ENCODE peak calls at places on chromosome 11, in four cellular contexts. F is K562, Z is HCT116, O is HepG2. N is an unnamed sample.

GRCh38 chr11:6315811-6316425 is 4.4 kb downstream of the CAVIN3 start:
- DNase-seq in O (peak), Z (peak), F (peak), N (no peak)

GRCh38 chr11:93054279-93054678 is 84.8 kb downstream of the MTNR1B start:
- DNase-seq in O (no peak), F (no peak), Z (no peak), N (no peak)

GRCh38 chr11:27293500-27294417 is 69.3 kb downstream of the CCDC34 start:
- DNase-seq in O (peak), Z (no peak), F (no peak), N (no peak)

GRCh38 chr11:36427079-36427478 is 83.0 kb downstream of the TRAF6 start:
- DNase-seq in O (no peak), Z (no peak), F (no peak), N (no peak)

GRCh38 chr11:67628710-67629385 is 889 bp downstream of the NUDT8 start:
- DNase-seq in Z (no peak), F (no peak), O (no peak), N (no peak)

GRCh38 chr11:75338516-75339218 is 12.8 kb downstream of the ARRB1 start:
- DNase-seq in F (no peak), Z (no peak), O (no peak), N (no peak)

GRCh38 chr11:5703741-5704536 is 14.3 kb downstream of the TRIM22 start:
- DNase-seq in Z (no peak), F (no peak), O (no peak), N (no peak)

GRCh38 chr11:15826008-15826650 is 530.2 kb downstream of the SOX6 start:
- DNase-seq in F (no peak), Z (no peak), O (no peak), N (no peak)

GRCh38 chr11:44861829-44862545 is 88.7 kb downstream of the TP53I11 start:
- DNase-seq in F (peak), Z (peak), O (peak), N (peak)

GRCh38 chr11:35618497-35619029 is 303 bp downstream of the FJX1 start:
- DNase-seq in F (peak), Z (no peak), O (no peak), N (no peak)

GRCh38 chr11:110463153-110463552 is 33.4 kb downstream of the FDX1 start:
- DNase-seq in Z (no peak), O (no peak), F (peak), N (no peak)

GRCh38 chr11:26901162-26901561 is 92.8 kb upstream of the FIBIN start:
- DNase-seq in O (no peak), F (no peak), Z (no peak), N (no peak)

GRCh38 chr11:46410021-46410420 is 18.4 kb upstream of the CHRM4 start:
- DNase-seq in Z (no peak), F (no peak), O (no peak), N (no peak)

GRCh38 chr11:35200811-35201341 is 61.9 kb downstream of the CD44 start:
- DNase-seq in F (no peak), O (no peak), Z (no peak), N (no peak)

GRCh38 chr11:35006389-35007128 is 90.1 kb downstream of the PDHX start:
- DNase-seq in Z (no peak), F (no peak), O (no peak), N (no peak)

GRCh38 chr11:29628584-29628983 is 388.2 kb downstream of the KCNA4 start:
- DNase-seq in O (no peak), Z (no peak), F (no peak), N (no peak)

GRCh38 chr11:121040614-121041002 is 16.7 kb downstream of the TBCEL start:
- DNase-seq in F (no peak), O (no peak), Z (no peak), N (no peak)

GRCh38 chr11:81470446-81470845 is 1263.2 kb downstream of the FAM181B start:
- DNase-seq in F (no peak), O (no peak), Z (no peak), N (no peak)

GRCh38 chr11:15208570-15209222 is 94.0 kb downstream of the INSC start:
- DNase-seq in Z (peak), F (peak), O (peak), N (peak)

GRCh38 chr11:7703785-7704184 is 2.5 kb downstream of the OVCH2 start:
- DNase-seq in Z (no peak), F (no peak), O (no peak), N (no peak)

GRCh38 chr11:114168691-114169090 is 109.2 kb downstream of the ZBTB16 start:
- DNase-seq in F (no peak), O (no peak), Z (no peak), N (no peak)

GRCh38 chr11:117822522-117823033 is 2.0 kb downstream of the FXYD2 start:
- DNase-seq in F (no peak), O (no peak), Z (no peak), N (no peak)

GRCh38 chr11:117825538-117826359 is 1.2 kb upstream of the FXYD2 start:
- DNase-seq in O (no peak), Z (no peak), F (no peak), N (no peak)

GRCh38 chr11:117823294-117823940 is 1.1 kb downstream of the FXYD2 start:
- DNase-seq in Z (no peak), F (peak), O (no peak), N (no peak)

GRCh38 chr11:117824571-117825537 is at the start of gene FXYD2:
- DNase-seq in F (no peak), O (no peak), Z (no peak), N (no peak)

DNA sequence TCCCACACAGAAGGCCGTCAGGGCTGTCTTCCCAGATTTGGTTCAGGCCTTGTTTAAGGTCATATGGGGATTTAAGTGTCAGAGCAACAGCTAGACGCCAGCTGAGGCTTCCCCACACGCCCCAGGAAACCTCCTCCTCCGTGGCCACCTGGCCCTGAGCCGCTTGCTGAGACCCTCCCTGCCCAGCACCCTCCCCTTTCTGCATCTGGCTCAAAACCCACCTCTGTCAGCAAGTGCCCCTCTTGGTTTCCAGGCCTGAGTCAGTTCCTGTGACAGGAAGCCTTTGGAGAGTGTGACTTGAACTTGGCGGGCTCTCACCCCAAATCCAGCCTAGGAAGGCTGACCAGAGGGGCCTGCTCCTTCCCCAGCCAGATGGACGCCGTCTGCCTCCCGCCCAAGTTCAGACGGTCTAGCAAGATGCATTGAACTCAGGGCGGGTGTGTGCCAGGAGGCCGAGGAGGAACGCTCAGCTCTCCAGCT is 563 bp downstream of the FXYD2 start:
- DNase-seq in O (no peak), F (no peak), Z (no peak), N (no peak)
- TF ChIP-seq SIN3A in O (no peak), F (no peak), Z (no peak), N (no peak)

GRCh38 chr11:73240190-73240781 is 22.2 kb downstream of the P2RY2 start:
- DNase-seq in O (no peak), Z (no peak), F (no peak), N (no peak)
- TF ChIP-seq POLR2AphosphoS5 in O (no peak), Z (no peak), F (no peak), N (no peak)

GRCh38 chr11:61776561-61777075 is 15.8 kb downstream of the TMEM258 start:
- DNase-seq in F (peak), O (peak), Z (peak), N (no peak)
- TF ChIP-seq TCF7L2 in F (no peak), O (no peak), Z (no peak), N (no peak)

DNA sequence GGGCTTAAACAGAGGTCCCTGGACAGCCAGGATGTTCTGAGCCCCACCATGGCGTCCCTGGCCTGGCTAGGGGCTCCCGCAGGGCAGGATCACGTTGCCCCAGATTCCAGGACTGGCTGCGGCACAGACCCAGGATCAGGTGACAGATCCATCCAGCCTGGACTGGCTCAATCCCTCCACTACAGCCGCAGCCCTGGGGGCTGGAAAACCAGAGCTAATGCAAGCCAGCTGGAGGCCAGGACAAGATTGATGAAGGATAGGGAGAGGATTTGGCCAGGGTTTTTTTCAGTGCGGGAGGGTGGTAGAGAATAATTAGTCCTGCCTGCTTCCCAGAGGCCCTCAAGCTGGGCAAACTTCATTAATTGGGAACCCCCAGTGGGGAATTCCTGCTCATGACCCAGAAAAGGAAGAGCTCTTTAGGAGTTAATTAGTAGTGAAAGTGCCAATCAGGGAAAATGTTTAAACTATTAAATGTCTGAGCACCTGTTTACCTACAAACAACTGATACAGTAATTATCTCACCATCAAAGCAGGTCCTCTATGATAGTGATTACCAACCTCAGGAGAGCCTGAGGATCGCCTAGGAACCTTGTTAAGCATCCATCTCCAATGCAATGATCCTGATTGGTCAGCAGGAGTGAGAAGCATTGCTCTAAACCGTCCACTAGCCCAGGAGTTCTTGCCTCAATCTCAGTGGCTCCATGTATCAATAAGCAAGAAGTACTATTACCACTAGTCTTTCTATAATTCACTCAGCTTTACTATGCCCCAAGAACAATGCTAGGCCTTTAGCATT is 33.0 kb upstream of the MYOD1 start:
- DNase-seq in F (no peak), Z (no peak), O (no peak), N (no peak)
- TF ChIP-seq SIN3A in F (no peak), Z (no peak), O (no peak), N (no peak)

GRCh38 chr11:65391007-65391406 is 4.6 kb downstream of the FRMD8 start:
- DNase-seq in O (no peak), Z (no peak), F (no peak), N (no peak)
- TF ChIP-seq POLR2AphosphoS5 in O (no peak), Z (no peak), F (no peak), N (no peak)

DNA sequence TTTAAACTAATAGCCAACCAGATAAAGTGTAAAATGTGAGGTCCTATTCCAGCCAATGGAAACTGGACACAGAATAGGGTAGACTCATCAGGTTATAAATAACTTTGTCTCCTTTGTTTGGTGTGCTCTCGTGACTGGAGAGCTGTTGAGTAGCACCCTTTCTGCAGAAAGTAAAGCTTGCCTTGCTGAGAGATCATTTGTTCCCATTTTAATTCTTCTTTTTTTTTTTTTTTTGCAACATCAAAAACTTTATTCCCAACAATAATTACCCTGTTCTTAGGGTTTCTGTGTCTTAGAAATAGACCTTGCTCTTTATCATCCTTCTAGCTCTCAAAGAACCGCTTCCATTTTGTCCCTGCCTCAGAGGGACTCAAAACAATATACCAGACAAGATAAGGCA is 220.4 kb downstream of the FAM76B start:
- DNase-seq in O (no peak), F (no peak), Z (no peak), N (no peak)
- TF ChIP-seq TCF7L2 in O (no peak), F (no peak), Z (no peak), N (no peak)

GRCh38 chr11:95708681-95709080 is 80.9 kb downstream of the FAM76B start:
- DNase-seq in O (no peak), F (no peak), Z (no peak), N (no peak)

GRCh38 chr11:95704865-95705264 is 84.7 kb downstream of the FAM76B start:
- DNase-seq in O (no peak), Z (no peak), F (no peak), N (no peak)

GRCh38 chr11:95705485-95706124 is 84.0 kb downstream of the FAM76B start:
- DNase-seq in O (peak), Z (peak), F (peak), N (peak)

GRCh38 chr11:95703059-95703458 is 86.5 kb downstream of the FAM76B start:
- DNase-seq in F (no peak), Z (no peak), O (no peak), N (no peak)

GRCh38 chr11:95706974-95707387 is 82.6 kb downstream of the FAM76B start:
- DNase-seq in Z (no peak), O (no peak), F (peak), N (no peak)
- TF ChIP-seq SIN3A in Z (no peak), O (no peak), F (no peak), N (no peak)

GRCh38 chr11:112941096-112941495 is 20.1 kb upstream of the NCAM1 start:
- DNase-seq in O (no peak), Z (no peak), F (no peak), N (no peak)

DNA sequence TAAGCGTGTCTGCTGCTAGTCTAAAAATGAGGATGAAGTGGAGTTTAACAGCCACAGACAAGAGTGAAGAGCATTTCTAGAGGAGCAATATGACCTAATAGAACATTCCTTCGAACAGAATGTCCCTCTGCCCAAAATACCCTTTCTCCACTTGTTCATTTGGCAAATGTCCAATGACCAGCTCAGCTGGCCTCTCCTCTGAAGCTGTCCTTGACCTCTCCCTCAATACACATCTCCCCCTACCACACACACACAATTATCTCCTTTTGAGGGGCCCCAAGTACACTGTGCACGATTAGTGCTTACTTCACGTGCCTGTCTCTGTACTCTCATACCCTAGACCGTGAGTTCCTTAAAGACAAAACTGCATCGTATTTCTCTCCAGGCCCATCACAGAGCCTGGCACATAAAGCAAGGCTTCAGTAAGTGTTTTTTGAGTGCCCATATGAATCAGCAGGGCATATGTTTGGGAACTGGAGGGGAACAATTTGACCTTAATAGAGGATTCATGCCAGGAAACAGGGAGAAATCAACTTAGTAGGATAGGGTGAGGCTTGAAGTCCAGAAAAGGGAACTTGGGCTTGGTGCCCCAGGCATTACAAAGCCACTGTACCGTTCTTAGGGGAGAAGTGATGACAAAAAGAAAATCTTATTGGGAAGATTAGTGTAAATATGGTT is 18.1 kb upstream of the NCAM1 start:
- DNase-seq in O (no peak), F (no peak), Z (no peak), N (no peak)
- TF ChIP-seq POLR2AphosphoS5 in O (no peak), F (no peak), Z (no peak), N (no peak)

N was measured in Panc1.